ENCODE peak calls at places on chromosomes 1 and 21, in eight cellular contexts. K, M, B, S, X, D, Z and G are unnamed samples.

GRCh38 chr1:30487042-30487441 is 236.3 kb downstream of the MATN1 start:
- DNase-seq in K (no peak), M (no peak), B (no peak), S (no peak), X (no peak), D (no peak), Z (no peak), G (no peak)

GRCh38 chr1:199546323-199546722 is 481.2 kb upstream of the NR5A2 start:
- DNase-seq in K (no peak), M (no peak), B (no peak), S (no peak), X (no peak), D (no peak), Z (no peak), G (no peak)

GRCh38 chr21:32214654-32215305 is 64.1 kb downstream of the MIS18A start:
- DNase-seq in K (no peak), M (no peak), B (no peak), S (no peak), X (no peak), D (no peak), Z (no peak), G (no peak)

GRCh38 chr1:174998569-174999215 is 1.1 kb upstream of the CACYBP start:
- DNase-seq in K (peak; percentile 20), M (peak; percentile 58), B (peak; percentile 51), S (peak; percentile 81), X (no peak), D (peak; percentile 74), Z (peak; percentile 40), G (peak; percentile 85)

GRCh38 chr1:94949681-94950661 is 23.1 kb upstream of the CNN3 start:
- DNase-seq in K (no peak), M (no peak), B (peak; percentile 59), S (no peak), X (no peak), D (no peak), Z (peak; percentile 19), G (no peak)

GRCh38 chr1:191695865-191696264 is 462.4 kb upstream of the RGS18 start:
- DNase-seq in K (no peak), M (no peak), B (no peak), S (no peak), X (no peak), D (no peak), Z (no peak), G (no peak)

GRCh38 chr1:245946905-245947304 is 560.2 kb downstream of the SMYD3 start:
- DNase-seq in K (no peak), M (no peak), B (no peak), S (no peak), X (no peak), D (no peak), Z (no peak), G (no peak)

GRCh38 chr1:42963378-42964005 is 4.8 kb upstream of the SLC2A1 start:
- DNase-seq in K (no peak), M (no peak), B (no peak), S (no peak), X (no peak), D (no peak), Z (no peak), G (peak; percentile 37)

GRCh38 chr1:116910379-116911165 is 856 bp downstream of the PTGFRN start:
- DNase-seq in K (peak; percentile 22), M (peak; percentile 69), B (peak; percentile 67), S (peak; percentile 46), X (peak; percentile 54), D (no peak), Z (peak; percentile 65), G (peak; percentile 48)

GRCh38 chr1:44849575-44850132 is 6.6 kb upstream of the PTCH2 start:
- DNase-seq in K (no peak), M (no peak), B (no peak), S (no peak), X (no peak), D (no peak), Z (no peak), G (no peak)

GRCh38 chr1:206111528-206111927 is 5.7 kb downstream of the AVPR1B start:
- DNase-seq in K (no peak), M (no peak), B (no peak), S (peak; percentile 68), X (no peak), D (peak; percentile 13), Z (no peak), G (peak; percentile 85)

GRCh38 chr1:42759114-42759513 is 7.7 kb downstream of the P3H1 start:
- DNase-seq in K (no peak), M (no peak), B (no peak), S (no peak), X (no peak), D (no peak), Z (no peak), G (no peak)

GRCh38 chr1:175580351-175580750 is 163.0 kb downstream of the TNR start:
- DNase-seq in K (no peak), M (no peak), B (no peak), S (no peak), X (no peak), D (no peak), Z (no peak), G (no peak)

GRCh38 chr1:203017707-203018106 is 8.6 kb upstream of the PPFIA4 start:
- DNase-seq in K (no peak), M (no peak), B (no peak), S (no peak), X (no peak), D (no peak), Z (no peak), G (no peak)

GRCh38 chr1:168159251-168159650 is 19.5 kb upstream of the TIPRL start:
- DNase-seq in K (no peak), M (no peak), B (no peak), S (no peak), X (no peak), D (peak; percentile 45), Z (no peak), G (no peak)

GRCh38 chr1:204127597-204128242 is 24.1 kb downstream of the ETNK2 start:
- DNase-seq in K (no peak), M (peak; percentile 72), B (peak; percentile 60), S (peak; percentile 63), X (no peak), D (peak; percentile 85), Z (peak; percentile 69), G (peak; percentile 96)

GRCh38 chr1:19374926-19375325 is 62.8 kb downstream of the SLC66A1 start:
- DNase-seq in K (no peak), M (no peak), B (no peak), S (no peak), X (no peak), D (no peak), Z (no peak), G (no peak)

GRCh38 chr1:200304146-200304545 is 105.7 kb downstream of the ZNF281 start:
- DNase-seq in K (no peak), M (no peak), B (no peak), S (no peak), X (no peak), D (no peak), Z (no peak), G (no peak)

DNA sequence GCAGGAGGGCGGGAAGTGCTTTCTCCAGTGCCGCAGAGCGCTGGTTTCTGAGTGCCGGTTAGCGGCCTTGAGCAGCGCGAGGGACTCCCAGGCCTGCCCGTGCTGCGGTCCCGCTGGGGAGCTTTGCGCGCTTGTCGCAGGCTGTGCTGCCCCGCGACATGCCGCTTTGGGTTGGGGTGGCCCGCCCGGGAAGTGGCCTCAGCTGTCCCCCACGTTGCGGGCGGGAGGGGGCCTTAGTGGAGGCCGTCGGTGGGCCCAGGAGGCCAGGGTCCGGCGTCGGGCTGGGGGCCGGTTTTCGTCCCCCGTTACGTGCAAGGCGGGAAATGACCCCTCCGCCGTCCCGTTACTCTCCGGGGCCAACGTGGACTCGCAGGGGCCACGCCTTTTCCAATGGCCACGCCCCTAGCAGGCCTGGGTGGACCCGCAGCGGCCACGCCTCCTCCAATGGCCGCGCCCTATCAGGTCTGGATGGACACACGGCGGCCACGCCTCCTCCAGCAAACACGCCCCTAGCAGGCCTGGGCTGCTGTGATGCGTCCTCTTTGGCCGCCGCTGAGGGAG is 977 bp upstream of the C1orf174 start:
- DNase-seq in K (peak; percentile 57), M (peak; percentile 99), B (peak; percentile 99), S (peak; percentile 96), X (peak; percentile 95), D (peak; percentile 98), Z (peak; percentile 99), G (peak; percentile 98)
- TF ChIP-seq CTCF in K (no peak), M (peak; percentile 20), B (no peak), S (no peak), X (no peak), D (no peak), Z (no peak), G (no peak)

DNA sequence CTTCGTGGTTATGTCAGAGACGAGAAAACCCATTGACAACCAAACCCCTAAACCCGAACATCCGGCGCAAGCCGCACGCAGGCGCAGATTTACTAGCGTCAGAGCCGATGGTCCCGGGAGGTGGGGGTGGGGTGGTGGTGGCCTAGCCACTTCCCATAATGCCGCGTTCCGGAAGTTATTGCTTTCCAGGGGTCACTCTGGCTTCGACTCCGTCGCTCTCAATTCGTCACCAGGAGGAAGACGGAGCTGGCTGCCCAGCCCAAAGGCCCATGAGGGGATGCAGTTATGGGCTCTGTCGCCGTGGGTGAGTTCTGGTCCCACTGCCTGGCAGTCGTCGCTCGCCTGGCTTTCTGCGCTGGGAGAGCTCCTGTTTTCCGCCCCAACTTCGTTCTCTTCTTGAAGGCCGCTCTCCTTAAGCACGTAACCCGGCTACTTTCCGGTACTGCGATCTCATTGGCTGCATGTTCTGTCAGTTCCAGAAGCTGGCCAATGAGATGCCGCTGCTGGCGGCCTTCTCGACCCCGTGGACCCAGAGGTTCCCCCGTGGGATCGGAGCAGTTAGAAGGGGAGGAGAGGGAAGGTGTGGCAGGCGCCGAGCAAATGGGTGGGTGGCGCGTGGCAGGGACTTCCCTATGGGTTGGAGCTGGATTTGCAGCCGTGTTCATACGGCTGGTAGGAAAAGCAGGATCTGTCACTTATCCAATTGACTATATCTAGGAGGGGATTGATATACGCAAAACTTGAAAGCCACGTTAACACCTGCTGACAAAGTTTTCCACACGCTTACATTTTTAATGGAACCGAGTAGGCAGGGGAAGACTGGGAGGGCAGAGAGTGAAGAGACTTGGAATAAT is at the start of gene USP16:
- DNase-seq in K (peak; percentile 90), M (peak; percentile 96), B (peak; percentile 97), S (peak; percentile 98), X (peak; percentile 98), D (peak; percentile 100), Z (peak; percentile 97), G (peak; percentile 97)
- TF ChIP-seq CTCF in K (no peak), M (no peak), B (peak; percentile 24), S (no peak), X (no peak), D (peak; percentile 23), Z (no peak), G (no peak)

GRCh38 chr1:219805191-219805590 is 123.2 kb downstream of the SLC30A10 start:
- DNase-seq in K (no peak), M (no peak), B (no peak), S (no peak), X (no peak), D (peak; percentile 67), Z (no peak), G (no peak)
- TF ChIP-seq CTCF in K (no peak), M (no peak), B (no peak), S (no peak), X (no peak), D (peak; percentile 66), Z (no peak), G (peak; percentile 31)

DNA sequence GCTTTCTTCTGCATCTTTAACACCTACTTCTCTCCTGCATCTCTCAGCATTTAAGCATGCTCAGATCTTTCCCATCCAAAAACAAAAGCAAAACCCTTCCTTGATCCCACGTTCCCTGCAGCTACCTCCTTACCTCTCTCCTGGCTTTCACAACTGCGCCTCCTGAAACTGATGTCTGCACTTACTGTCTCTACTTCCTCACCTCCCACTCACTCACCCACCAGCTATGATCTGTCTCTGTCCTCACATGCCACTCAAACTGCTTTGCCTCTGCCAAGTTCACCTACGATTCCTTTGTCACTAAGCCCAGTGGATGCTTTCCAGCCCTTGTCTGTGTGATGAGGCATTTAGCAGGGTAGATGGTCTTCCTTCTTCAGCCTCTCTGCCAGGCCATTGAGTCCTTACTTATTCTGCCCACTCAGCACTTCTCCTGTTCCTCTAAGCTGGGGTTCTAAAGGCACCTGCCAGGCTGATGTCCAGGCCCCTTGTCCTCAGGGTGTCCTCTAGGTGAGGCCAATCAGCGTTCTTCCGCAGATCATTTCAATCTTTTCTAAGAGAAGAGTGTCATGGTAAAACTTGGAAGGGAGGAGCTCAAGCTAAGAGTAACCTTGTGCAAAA is 10.0 kb upstream of the GJB3 start:
- DNase-seq in K (no peak), M (no peak), B (no peak), S (no peak), X (no peak), D (no peak), Z (no peak), G (peak; percentile 47)
- TF ChIP-seq CTCF in K (no peak), M (no peak), B (no peak), S (no peak), X (no peak), D (no peak), Z (no peak), G (no peak)